ENCODE peak calls at places on chromosomes 6 and 20, in eight cellular contexts. One of them, this sample, is unnamed.

GRCh38 chr6:25007269-25007699 is 71.5 kb upstream of the RIPOR2 start:
- DNase-seq in HS-5: no peak
- DNase-seq in ACHN: no peak
- DNase-seq in RCC 7860: no peak
- DNase-seq in left ventricle myocardium inferior: no peak
- DNase-seq in T-helper 17 cell: no peak
- DNase-seq in fibroblast of pulmonary artery: no peak
- DNase-seq in activated T-cell treated with anti-CD3 and anti-CD28 coated beads, Interleukin-2, amount 50 U/mL, for 72 hours: peak
- DNase-seq in this sample: no peak

GRCh38 chr20:64044484-64045247 is 4.8 kb downstream of the SOX18 start:
- DNase-seq in HS-5: no peak
- DNase-seq in ACHN: peak
- DNase-seq in RCC 7860: peak
- DNase-seq in left ventricle myocardium inferior: no peak
- DNase-seq in T-helper 17 cell: no peak
- DNase-seq in fibroblast of pulmonary artery: peak
- DNase-seq in activated T-cell treated with anti-CD3 and anti-CD28 coated beads, Interleukin-2, amount 50 U/mL, for 72 hours: no peak
- DNase-seq in this sample: peak

GRCh38 chr6:105135056-105135455 is 44.8 kb downstream of the POPDC3 start:
- DNase-seq in HS-5: peak
- DNase-seq in ACHN: no peak
- DNase-seq in RCC 7860: no peak
- DNase-seq in left ventricle myocardium inferior: no peak
- DNase-seq in T-helper 17 cell: no peak
- DNase-seq in fibroblast of pulmonary artery: peak
- DNase-seq in activated T-cell treated with anti-CD3 and anti-CD28 coated beads, Interleukin-2, amount 50 U/mL, for 72 hours: no peak
- DNase-seq in this sample: no peak

GRCh38 chr6:111087106-111087835 is at the start of gene SLC16A10:
- DNase-seq in HS-5: peak
- DNase-seq in ACHN: peak
- DNase-seq in RCC 7860: no peak
- DNase-seq in left ventricle myocardium inferior: peak
- DNase-seq in T-helper 17 cell: peak
- DNase-seq in fibroblast of pulmonary artery: peak
- DNase-seq in activated T-cell treated with anti-CD3 and anti-CD28 coated beads, Interleukin-2, amount 50 U/mL, for 72 hours: peak
- DNase-seq in this sample: no peak

GRCh38 chr6:148887181-148887580 is 140.4 kb downstream of the UST start:
- DNase-seq in HS-5: no peak
- DNase-seq in ACHN: no peak
- DNase-seq in RCC 7860: no peak
- DNase-seq in left ventricle myocardium inferior: no peak
- DNase-seq in T-helper 17 cell: no peak
- DNase-seq in fibroblast of pulmonary artery: no peak
- DNase-seq in activated T-cell treated with anti-CD3 and anti-CD28 coated beads, Interleukin-2, amount 50 U/mL, for 72 hours: no peak
- DNase-seq in this sample: no peak

GRCh38 chr6:8743146-8743745 is 307.9 kb upstream of the SLC35B3 start:
- DNase-seq in HS-5: peak
- DNase-seq in ACHN: peak
- DNase-seq in RCC 7860: no peak
- DNase-seq in left ventricle myocardium inferior: no peak
- DNase-seq in T-helper 17 cell: no peak
- DNase-seq in fibroblast of pulmonary artery: no peak
- DNase-seq in activated T-cell treated with anti-CD3 and anti-CD28 coated beads, Interleukin-2, amount 50 U/mL, for 72 hours: peak
- DNase-seq in this sample: no peak

GRCh38 chr20:33803921-33804337 is 7.2 kb upstream of the CHMP4B start:
- DNase-seq in HS-5: peak
- DNase-seq in ACHN: peak
- DNase-seq in RCC 7860: peak
- DNase-seq in left ventricle myocardium inferior: no peak
- DNase-seq in T-helper 17 cell: no peak
- DNase-seq in fibroblast of pulmonary artery: peak
- DNase-seq in activated T-cell treated with anti-CD3 and anti-CD28 coated beads, Interleukin-2, amount 50 U/mL, for 72 hours: no peak
- DNase-seq in this sample: no peak

GRCh38 chr20:47638851-47639250 is 137.2 kb downstream of the NCOA3 start:
- DNase-seq in HS-5: no peak
- DNase-seq in ACHN: no peak
- DNase-seq in RCC 7860: no peak
- DNase-seq in left ventricle myocardium inferior: no peak
- DNase-seq in T-helper 17 cell: no peak
- DNase-seq in fibroblast of pulmonary artery: no peak
- DNase-seq in activated T-cell treated with anti-CD3 and anti-CD28 coated beads, Interleukin-2, amount 50 U/mL, for 72 hours: no peak
- DNase-seq in this sample: no peak

GRCh38 chr20:19740503-19740902 is 17.6 kb upstream of the RIN2 start:
- DNase-seq in HS-5: no peak
- DNase-seq in ACHN: no peak
- DNase-seq in RCC 7860: no peak
- DNase-seq in left ventricle myocardium inferior: no peak
- DNase-seq in T-helper 17 cell: no peak
- DNase-seq in fibroblast of pulmonary artery: no peak
- DNase-seq in activated T-cell treated with anti-CD3 and anti-CD28 coated beads, Interleukin-2, amount 50 U/mL, for 72 hours: no peak
- DNase-seq in this sample: no peak

GRCh38 chr6:100968934-100969333 is 87.8 kb upstream of the ASCC3 start:
- DNase-seq in HS-5: no peak
- DNase-seq in ACHN: no peak
- DNase-seq in RCC 7860: no peak
- DNase-seq in left ventricle myocardium inferior: no peak
- DNase-seq in T-helper 17 cell: no peak
- DNase-seq in fibroblast of pulmonary artery: no peak
- DNase-seq in activated T-cell treated with anti-CD3 and anti-CD28 coated beads, Interleukin-2, amount 50 U/mL, for 72 hours: no peak
- DNase-seq in this sample: no peak

GRCh38 chr6:34249469-34250370 is 914 bp upstream of the SMIM29 start:
- DNase-seq in HS-5: no peak
- DNase-seq in ACHN: no peak
- DNase-seq in RCC 7860: no peak
- DNase-seq in left ventricle myocardium inferior: no peak
- DNase-seq in T-helper 17 cell: no peak
- DNase-seq in fibroblast of pulmonary artery: no peak
- DNase-seq in activated T-cell treated with anti-CD3 and anti-CD28 coated beads, Interleukin-2, amount 50 U/mL, for 72 hours: no peak
- DNase-seq in this sample: no peak

This sample was measured in amniotic stem cell.